ENCODE peak calls at places on chromosomes 2 and 18, in six cellular contexts. F is GM04504; X is M059J; R is mesendoderm; Z is activated CD4-positive, alpha-beta T cell treated with anti-CD3 and anti-CD28 coated beads, Interleukin-2, amount 50 U/mL, for 1 hour; O is activated T-cell treated with anti-CD3 and anti-CD28 coated beads for 1 hour. M is an unnamed sample.

GRCh38 chr2:136823291-136823690 is 57.9 kb downstream of the THSD7B start:
- DNase-seq in F (no peak), X (no peak), R (no peak), Z (no peak), O (no peak), M (no peak)

GRCh38 chr18:55856191-55856590 is 268.2 kb upstream of the TCF4 start:
- DNase-seq in F (peak; percentile 68), X (peak; percentile 100), R (peak; percentile 98), Z (no peak), O (no peak), M (peak; percentile 98)

GRCh38 chr2:141778315-141778835 is 352.4 kb downstream of the LRP1B start:
- DNase-seq in F (no peak), X (no peak), R (no peak), Z (no peak), O (no peak), M (no peak)

GRCh38 chr2:217988840-217989204 is 14.0 kb downstream of the TNS1 start:
- DNase-seq in F (no peak), X (peak; percentile 43), R (peak; percentile 77), Z (no peak), O (no peak), M (peak; percentile 73)

GRCh38 chr2:180583441-180584140 is 396.8 kb upstream of the UBE2E3 start:
- DNase-seq in F (no peak), X (no peak), R (no peak), Z (no peak), O (no peak), M (no peak)

GRCh38 chr2:235472443-235472842 is 21.4 kb upstream of the AGAP1 start:
- DNase-seq in F (no peak), X (no peak), R (no peak), Z (no peak), O (no peak), M (peak; percentile 78)

GRCh38 chr2:99648115-99648850 is 158.5 kb upstream of the REV1 start:
- DNase-seq in F (peak; percentile 60), X (peak; percentile 47), R (no peak), Z (no peak), O (no peak), M (peak; percentile 11)

GRCh38 chr2:201046881-201047280 is 24.6 kb downstream of the HYCC2 start:
- DNase-seq in F (no peak), X (no peak), R (no peak), Z (no peak), O (no peak), M (no peak)

GRCh38 chr2:23658466-23658942 is 268.4 kb downstream of the ATAD2B start:
- DNase-seq in F (no peak), X (no peak), R (no peak), Z (no peak), O (no peak), M (peak; percentile 72)

GRCh38 chr2:100730290-100730868 is 89.6 kb upstream of the NPAS2 start:
- DNase-seq in F (peak; percentile 47), X (peak; percentile 68), R (peak; percentile 81), Z (peak; percentile 33), O (peak; percentile 6), M (peak; percentile 73)

GRCh38 chr2:104859310-104860130 is 5.6 kb downstream of the POU3F3 start:
- DNase-seq in F (no peak), X (no peak), R (peak; percentile 13), Z (no peak), O (no peak), M (no peak)

GRCh38 chr2:166249318-166249717 is 121.5 kb upstream of the SCN1A start:
- DNase-seq in F (no peak), X (no peak), R (no peak), Z (no peak), O (no peak), M (peak; percentile 20)

GRCh38 chr2:95347681-95348608 is 50.8 kb downstream of the KCNIP3 start:
- DNase-seq in F (no peak), X (no peak), R (no peak), Z (no peak), O (no peak), M (no peak)

GRCh38 chr2:146523218-146523617 is 1321.6 kb upstream of the ACVR2A start:
- DNase-seq in F (no peak), X (no peak), R (no peak), Z (no peak), O (no peak), M (peak; percentile 12)

GRCh38 chr2:159797468-159798375 is at the start of gene CD302:
- DNase-seq in F (peak; percentile 10), X (peak; percentile 38), R (peak; percentile 40), Z (peak; percentile 4), O (no peak), M (peak; percentile 18)

GRCh38 chr2:184558713-184559464 is 39.4 kb upstream of the ZNF804A start:
- DNase-seq in F (no peak), X (peak; percentile 26), R (no peak), Z (no peak), O (no peak), M (peak; percentile 7)

GRCh38 chr2:130836501-130837174 is at the start of gene ARHGEF4:
- DNase-seq in F (no peak), X (no peak), R (peak; percentile 71), Z (no peak), O (no peak), M (no peak)

GRCh38 chr2:216551234-216551633 is 52.6 kb downstream of the RPL37A start:
- DNase-seq in F (no peak), X (no peak), R (no peak), Z (no peak), O (no peak), M (no peak)

GRCh38 chr18:11741505-11742145 is 52.6 kb downstream of the GNAL start:
- DNase-seq in F (no peak), X (peak; percentile 14), R (peak; percentile 58), Z (no peak), O (no peak), M (peak; percentile 18)

GRCh38 chr2:18299423-18300212 is 260.8 kb downstream of the RDH14 start:
- DNase-seq in F (peak; percentile 41), X (peak; percentile 92), R (peak; percentile 96), Z (no peak), O (no peak), M (peak; percentile 95)

GRCh38 chr2:121777699-121778058 is 22.2 kb downstream of the TSN start:
- DNase-seq in F (no peak), X (peak; percentile 59), R (no peak), Z (no peak), O (no peak), M (no peak)

GRCh38 chr2:128754246-128754724 is 435.6 kb upstream of the HS6ST1 start:
- DNase-seq in F (no peak), X (no peak), R (no peak), Z (no peak), O (no peak), M (no peak)

GRCh38 chr2:86338778-86339295 is 1.4 kb upstream of the REEP1 start:
- DNase-seq in F (no peak), X (no peak), R (no peak), Z (no peak), O (no peak), M (no peak)

GRCh38 chr2:73239776-73240175 is 5.7 kb downstream of the CCT7 start:
- DNase-seq in F (no peak), X (peak; percentile 56), R (no peak), Z (no peak), O (no peak), M (no peak)

GRCh38 chr2:920573-920972 is 30.1 kb upstream of the SNTG2 start:
- DNase-seq in F (no peak), X (no peak), R (no peak), Z (no peak), O (no peak), M (no peak)

GRCh38 chr2:195648780-195649179 is 8.2 kb upstream of the SLC39A10 start:
- DNase-seq in F (no peak), X (no peak), R (no peak), Z (no peak), O (no peak), M (peak; percentile 40)

GRCh38 chr2:241309684-241310117 is 5.8 kb downstream of the HDLBP start:
- DNase-seq in F (no peak), X (peak; percentile 52), R (no peak), Z (peak; percentile 66), O (peak; percentile 54), M (peak; percentile 44)

GRCh38 chr18:7789853-7790552 is 222.9 kb downstream of the PTPRM start:
- DNase-seq in F (peak; percentile 17), X (peak; percentile 57), R (peak; percentile 92), Z (no peak), O (no peak), M (peak; percentile 73)

GRCh38 chr2:8378016-8378810 is 303.6 kb upstream of the ID2 start:
- DNase-seq in F (no peak), X (no peak), R (no peak), Z (no peak), O (no peak), M (no peak)

GRCh38 chr2:181895788-181896187 is 4.3 kb downstream of the ITPRID2 start:
- DNase-seq in F (no peak), X (no peak), R (no peak), Z (no peak), O (no peak), M (no peak)

GRCh38 chr2:220533485-220533884 is 906.1 kb downstream of the SLC4A3 start:
- DNase-seq in F (no peak), X (peak; percentile 94), R (peak; percentile 94), Z (no peak), O (no peak), M (peak; percentile 27)